ENCODE peak calls at places on chromosome 19, in seven cellular contexts. One of them, this sample, is unnamed.

GRCh38 chr19:48445256-48445605 is 552 bp upstream of the GRWD1 start:
- DNase-seq in NCI-H748 treated with DMSO at 0.1 percent for 48 hours: peak; percentile 96
- DNase-seq in GM23248: peak; percentile 97
- DNase-seq in left ventricle myocardium inferior: no peak
- DNase-seq in right cardiac atrium: no peak
- DNase-seq in T-cell: no peak
- DNase-seq in stimulated activated CD4-positive, alpha-beta T cell treated with anti-CD3 and anti-CD28 coated beads, Interleukin-2, amount 100 ng/mL, for 48 hours: no peak
- DNase-seq in this sample: no peak

GRCh38 chr19:51361228-51361627 is 5.0 kb downstream of the ETFB start:
- DNase-seq in stimulated activated CD4-positive, alpha-beta T cell treated with anti-CD3 and anti-CD28 coated beads, Interleukin-2, amount 100 ng/mL, for 48 hours: no peak
- DNase-seq in GM23248: no peak
- DNase-seq in NCI-H748 treated with DMSO at 0.1 percent for 48 hours: no peak
- DNase-seq in left ventricle myocardium inferior: no peak
- DNase-seq in right cardiac atrium: no peak
- DNase-seq in T-cell: no peak
- DNase-seq in this sample: peak; percentile 17

GRCh38 chr19:10852098-10852800 is 4.0 kb downstream of the C19orf38 start:
- DNase-seq in NCI-H748 treated with DMSO at 0.1 percent for 48 hours: no peak
- DNase-seq in stimulated activated CD4-positive, alpha-beta T cell treated with anti-CD3 and anti-CD28 coated beads, Interleukin-2, amount 100 ng/mL, for 48 hours: no peak
- DNase-seq in left ventricle myocardium inferior: no peak
- DNase-seq in right cardiac atrium: no peak
- DNase-seq in T-cell: no peak
- DNase-seq in GM23248: peak; percentile 76
- DNase-seq in this sample: no peak

GRCh38 chr19:46355234-46355990 is 8.5 kb downstream of the PPP5C start:
- DNase-seq in left ventricle myocardium inferior: no peak
- DNase-seq in T-cell: no peak
- DNase-seq in stimulated activated CD4-positive, alpha-beta T cell treated with anti-CD3 and anti-CD28 coated beads, Interleukin-2, amount 100 ng/mL, for 48 hours: no peak
- DNase-seq in NCI-H748 treated with DMSO at 0.1 percent for 48 hours: no peak
- DNase-seq in GM23248: no peak
- DNase-seq in right cardiac atrium: peak; percentile 50
- DNase-seq in this sample: peak; percentile 60

GRCh38 chr19:1967087-1967608 is 26.2 kb downstream of the CSNK1G2 start:
- DNase-seq in right cardiac atrium: no peak
- DNase-seq in stimulated activated CD4-positive, alpha-beta T cell treated with anti-CD3 and anti-CD28 coated beads, Interleukin-2, amount 100 ng/mL, for 48 hours: no peak
- DNase-seq in NCI-H748 treated with DMSO at 0.1 percent for 48 hours: no peak
- DNase-seq in T-cell: peak; percentile 12
- DNase-seq in GM23248: no peak
- DNase-seq in left ventricle myocardium inferior: no peak
- DNase-seq in this sample: no peak

GRCh38 chr19:7067716-7068115 is 1.8 kb upstream of the ZNF557 start:
- DNase-seq in stimulated activated CD4-positive, alpha-beta T cell treated with anti-CD3 and anti-CD28 coated beads, Interleukin-2, amount 100 ng/mL, for 48 hours: no peak
- DNase-seq in GM23248: peak; percentile 48
- DNase-seq in NCI-H748 treated with DMSO at 0.1 percent for 48 hours: no peak
- DNase-seq in T-cell: no peak
- DNase-seq in left ventricle myocardium inferior: no peak
- DNase-seq in right cardiac atrium: no peak
- DNase-seq in this sample: no peak

GRCh38 chr19:34265221-34265650 is 10.9 kb downstream of the GARRE1 start:
- DNase-seq in right cardiac atrium: peak; percentile 40
- DNase-seq in T-cell: no peak
- DNase-seq in NCI-H748 treated with DMSO at 0.1 percent for 48 hours: no peak
- DNase-seq in stimulated activated CD4-positive, alpha-beta T cell treated with anti-CD3 and anti-CD28 coated beads, Interleukin-2, amount 100 ng/mL, for 48 hours: no peak
- DNase-seq in GM23248: no peak
- DNase-seq in left ventricle myocardium inferior: peak; percentile 31
- DNase-seq in this sample: peak; percentile 41

GRCh38 chr19:38733493-38734175 is 10.6 kb downstream of the CAPN12 start:
- DNase-seq in stimulated activated CD4-positive, alpha-beta T cell treated with anti-CD3 and anti-CD28 coated beads, Interleukin-2, amount 100 ng/mL, for 48 hours: no peak
- DNase-seq in left ventricle myocardium inferior: no peak
- DNase-seq in GM23248: peak; percentile 55
- DNase-seq in right cardiac atrium: peak; percentile 26
- DNase-seq in NCI-H748 treated with DMSO at 0.1 percent for 48 hours: no peak
- DNase-seq in T-cell: no peak
- DNase-seq in this sample: no peak

This sample was measured in left cardiac atrium.